ENCODE peak calls at places on chromosome 14, in seven cellular contexts. B is body of pancreas, S is Peyer's patch, G is lower lobe of right lung, J is tibial artery, K is right lobe of liver, A is uterus. R is an unnamed sample.

GRCh38 chr14:53791116-53791515 is 165.5 kb downstream of the BMP4 start:
- DNase-seq in B (no peak), S (no peak), G (no peak), J (no peak), K (no peak), A (no peak), R (no peak)

GRCh38 chr14:66104486-66104885 is 381.7 kb upstream of the CCDC196 start:
- DNase-seq in B (no peak), S (no peak), G (no peak), J (no peak), K (no peak), A (no peak), R (no peak)

GRCh38 chr14:75018684-75019083 is 16.0 kb downstream of the EIF2B2 start:
- DNase-seq in B (peak; percentile 74), S (no peak), G (no peak), J (no peak), K (no peak), A (no peak), R (no peak)

GRCh38 chr14:71139058-71139946 is 232.0 kb downstream of the PCNX1 start:
- DNase-seq in B (peak; percentile 53), S (peak; percentile 70), G (peak; percentile 65), J (peak; percentile 34), K (peak; percentile 49), A (peak; percentile 44), R (peak; percentile 59)

GRCh38 chr14:31261859-31262739 is 54.5 kb upstream of the HECTD1 start:
- DNase-seq in B (peak; percentile 69), S (no peak), G (peak; percentile 55), J (peak; percentile 74), K (peak; percentile 48), A (peak; percentile 29), R (no peak)

GRCh38 chr14:101070540-101071492 is 167.3 kb upstream of the RTL1 start:
- DNase-seq in B (no peak), S (peak; percentile 25), G (no peak), J (peak; percentile 4), K (no peak), A (no peak), R (peak; percentile 66)

GRCh38 chr14:77681196-77682157 is 26.3 kb downstream of the ALKBH1 start:
- DNase-seq in B (peak; percentile 37), S (peak; percentile 51), G (no peak), J (no peak), K (no peak), A (no peak), R (no peak)

GRCh38 chr14:45359766-45360165 is 106.8 kb upstream of the MIS18BP1 start:
- DNase-seq in B (no peak), S (no peak), G (no peak), J (no peak), K (no peak), A (no peak), R (no peak)

GRCh38 chr14:34018564-34019244 is 67.8 kb upstream of the EGLN3 start:
- DNase-seq in B (no peak), S (no peak), G (no peak), J (peak; percentile 51), K (no peak), A (peak; percentile 59), R (no peak)

GRCh38 chr14:24339284-24340151 is at the start of gene RIPK3:
- DNase-seq in B (peak; percentile 79), S (peak; percentile 87), G (peak; percentile 87), J (peak; percentile 51), K (peak; percentile 49), A (no peak), R (peak; percentile 81)

GRCh38 chr14:25869854-25870253 is 728.0 kb downstream of the NOVA1 start:
- DNase-seq in B (no peak), S (no peak), G (no peak), J (no peak), K (no peak), A (no peak), R (no peak)

GRCh38 chr14:33062881-33063280 is 124.2 kb downstream of the NPAS3 start:
- DNase-seq in B (no peak), S (no peak), G (no peak), J (no peak), K (no peak), A (no peak), R (no peak)

GRCh38 chr14:63178912-63179311 is 25.3 kb upstream of the RHOJ start:
- DNase-seq in B (no peak), S (no peak), G (no peak), J (no peak), K (no peak), A (no peak), R (no peak)

GRCh38 chr14:34649344-34649743 is 19.4 kb upstream of the SNX6 start:
- DNase-seq in B (no peak), S (no peak), G (no peak), J (no peak), K (no peak), A (no peak), R (no peak)

GRCh38 chr14:32666310-32666709 is 272.4 kb upstream of the NPAS3 start:
- DNase-seq in B (no peak), S (no peak), G (no peak), J (no peak), K (no peak), A (no peak), R (no peak)

GRCh38 chr14:32576088-32576795 is 247.1 kb downstream of the AKAP6 start:
- DNase-seq in B (peak; percentile 55), S (no peak), G (no peak), J (peak; percentile 37), K (no peak), A (peak; percentile 36), R (no peak)

GRCh38 chr14:34051966-34052657 is 101.2 kb upstream of the EGLN3 start:
- DNase-seq in B (no peak), S (no peak), G (no peak), J (peak; percentile 41), K (no peak), A (peak; percentile 63), R (no peak)

GRCh38 chr14:33198684-33199083 is 260.0 kb downstream of the NPAS3 start:
- DNase-seq in B (no peak), S (no peak), G (no peak), J (no peak), K (peak; percentile 16), A (no peak), R (peak; percentile 71)

GRCh38 chr14:96497586-96497985 is 4.6 kb upstream of the PAPOLA start:
- DNase-seq in B (no peak), S (no peak), G (no peak), J (no peak), K (no peak), A (no peak), R (no peak)

GRCh38 chr14:74546416-74546815 is 52.9 kb downstream of the ISCA2 start:
- DNase-seq in B (no peak), S (no peak), G (no peak), J (no peak), K (no peak), A (no peak), R (no peak)

GRCh38 chr14:77439861-77440260 is 16.5 kb upstream of the NOXRED1 start:
- DNase-seq in B (no peak), S (no peak), G (no peak), J (no peak), K (no peak), A (no peak), R (no peak)

GRCh38 chr14:65290830-65291229 is 121.7 kb upstream of the FUT8 start:
- DNase-seq in B (no peak), S (no peak), G (no peak), J (no peak), K (no peak), A (no peak), R (no peak)

GRCh38 chr14:56378046-56378445 is 201.6 kb upstream of the TMEM260 start:
- DNase-seq in B (no peak), S (no peak), G (no peak), J (no peak), K (no peak), A (no peak), R (no peak)

GRCh38 chr14:102262894-102263462 is 42.0 kb downstream of the MOK start:
- DNase-seq in B (no peak), S (no peak), G (no peak), J (no peak), K (no peak), A (no peak), R (no peak)

GRCh38 chr14:77018785-77019184 is 9.7 kb downstream of the IRF2BPL start:
- DNase-seq in B (no peak), S (no peak), G (no peak), J (no peak), K (no peak), A (no peak), R (no peak)

GRCh38 chr14:21068521-21069387 is 1.4 kb upstream of the ARHGEF40 start:
- DNase-seq in B (peak; percentile 70), S (no peak), G (peak; percentile 67), J (peak; percentile 70), K (peak; percentile 56), A (peak; percentile 66), R (peak; percentile 82)

GRCh38 chr14:68687746-68688145 is 105.1 kb downstream of the ZFP36L1 start:
- DNase-seq in B (no peak), S (no peak), G (no peak), J (peak; percentile 4), K (no peak), A (peak; percentile 13), R (no peak)

GRCh38 chr14:37597538-37598084 is 2.2 kb downstream of the TTC6 start:
- DNase-seq in B (no peak), S (no peak), G (no peak), J (no peak), K (no peak), A (no peak), R (peak; percentile 66)
- H3K9me3 ChIP-seq in B (no peaks in the 10 kb centered on the region), S (no peaks in the 10 kb centered on the region), G (no peaks in the 10 kb centered on the region), J (no peaks in the 10 kb centered on the region), K (no peaks in the 10 kb centered on the region), A (no peaks in the 10 kb centered on the region), R (no peaks in the 10 kb centered on the region)

DNA sequence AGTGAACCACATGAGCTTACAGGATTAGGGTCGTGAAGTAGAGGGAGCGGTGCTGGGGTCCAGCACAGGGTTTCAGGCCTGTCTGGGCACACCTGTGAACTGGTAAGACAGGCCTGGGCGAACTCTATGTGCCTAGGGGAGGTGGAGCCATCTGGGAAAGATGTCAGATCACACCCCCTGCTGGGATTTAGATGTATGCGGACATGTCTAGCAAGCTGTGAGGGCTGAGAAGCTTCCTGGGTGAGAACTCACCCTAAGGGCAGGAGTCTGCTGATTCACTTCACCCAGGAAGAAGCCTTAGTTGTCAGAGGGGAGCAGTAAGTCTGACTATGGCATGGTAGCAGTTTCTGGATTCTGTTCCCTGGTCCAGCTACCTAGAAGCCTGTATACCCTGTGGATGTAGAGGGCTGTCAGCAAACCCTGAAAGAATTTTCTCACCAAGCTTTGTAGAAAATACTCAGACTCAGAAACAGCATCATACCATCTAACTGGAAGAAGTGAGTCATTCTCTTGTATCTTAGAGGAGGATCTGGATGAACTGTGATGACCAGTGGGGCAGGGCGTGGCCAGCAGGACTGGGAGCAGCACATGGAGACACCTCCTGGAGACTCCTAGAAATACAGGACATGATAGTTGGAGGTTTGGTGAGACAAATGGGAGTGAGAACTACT is 11.2 kb upstream of the PYGL start:
- DNase-seq in B (no peak), S (peak; percentile 59), G (peak; percentile 75), J (peak; percentile 80), K (peak; percentile 82), A (peak; percentile 67), R (peak; percentile 79)
- H3K27ac ChIP-seq in B (no peak overlapping the region), S (no peak overlapping the region), G (peak overlapping the region; percentile 36), J (no peak overlapping the region), K (no peak overlapping the region), A (peak overlapping the region; percentile 85), R (no peak overlapping the region)

GRCh38 chr14:91327661-91328312 is 83.3 kb upstream of the GPR68 start:
- DNase-seq in B (no peak), S (no peak), G (no peak), J (no peak), K (no peak), A (no peak), R (no peak)
- H3K4me1 ChIP-seq in B (peaks cover 6% of the 10 kb centered on the region), S (peaks cover 14% of the 10 kb centered on the region), G (peaks cover 76% of the 10 kb centered on the region), J (peaks cover 9% of the 10 kb centered on the region), K (peaks cover 11% of the 10 kb centered on the region), A (peaks cover 5% of the 10 kb centered on the region), R (no peaks in the 10 kb centered on the region)

GRCh38 chr14:104250175-104250574 is 111.8 kb downstream of the KIF26A start:
- DNase-seq in B (no peak), S (no peak), G (peak; percentile 29), J (no peak), K (no peak), A (no peak), R (no peak)
- H3K9me3 ChIP-seq in B (no peaks in the 10 kb centered on the region), S (peaks cover 6% of the 10 kb centered on the region), G (peaks cover 6% of the 10 kb centered on the region), J (peaks cover 15% of the 10 kb centered on the region), K (no peaks in the 10 kb centered on the region), A (no peaks in the 10 kb centered on the region), R (peaks cover 5% of the 10 kb centered on the region)